ENCODE peak calls at places on chromosomes 7 and 10, in six cellular contexts. C, P, B, S, O and A are unnamed samples.

GRCh38 chr7:147915781-147916180 is 674.8 kb upstream of the C7orf33 start:
- DNase-seq in O (no peak), C (no peak), S (no peak), B (no peak), P (no peak), A (no peak)

GRCh38 chr7:142603870-142604448 is 145.3 kb upstream of the PRSS1 start:
- DNase-seq in O (peak), P (no peak), S (peak), C (peak), B (peak), A (peak)

GRCh38 chr7:13989138-13989943 is at the start of gene ETV1:
- DNase-seq in P (no peak), B (no peak), C (peak), S (peak), O (peak), A (peak)

GRCh38 chr10:84208023-84208422 is 13.7 kb downstream of the CDHR1 start:
- DNase-seq in S (no peak), O (no peak), P (no peak), B (no peak), C (no peak), A (no peak)

GRCh38 chr7:85673881-85674280 is 487.0 kb upstream of the SEMA3D start:
- DNase-seq in O (no peak), C (no peak), S (no peak), B (no peak), P (no peak), A (no peak)

GRCh38 chr10:15504101-15504840 is 133.2 kb upstream of the FAM171A1 start:
- DNase-seq in O (no peak), C (no peak), P (no peak), S (peak), B (no peak), A (no peak)

GRCh38 chr10:29618341-29619171 is 16.2 kb downstream of the SVIL start:
- DNase-seq in O (no peak), B (no peak), P (no peak), S (no peak), C (peak), A (peak)

GRCh38 chr7:90579181-90579688 is 16.9 kb upstream of the CDK14 start:
- DNase-seq in P (no peak), B (peak), O (peak), S (peak), C (no peak), A (no peak)

GRCh38 chr7:40162516-40162915 is 27.7 kb downstream of the SUGCT start:
- DNase-seq in O (no peak), P (no peak), B (no peak), C (no peak), S (no peak), A (no peak)

GRCh38 chr10:87558333-87558732 is 53.6 kb downstream of the MINPP1 start:
- DNase-seq in P (no peak), S (no peak), B (no peak), O (no peak), C (no peak), A (no peak)

GRCh38 chr10:17250736-17251135 is 22.7 kb downstream of the VIM start:
- DNase-seq in B (no peak), C (no peak), S (no peak), O (peak), P (no peak), A (no peak)
- TF ChIP-seq MYC in B (no peak), C (no peak), S (no peak), O (no peak), P (no peak), A (no peak)

DNA sequence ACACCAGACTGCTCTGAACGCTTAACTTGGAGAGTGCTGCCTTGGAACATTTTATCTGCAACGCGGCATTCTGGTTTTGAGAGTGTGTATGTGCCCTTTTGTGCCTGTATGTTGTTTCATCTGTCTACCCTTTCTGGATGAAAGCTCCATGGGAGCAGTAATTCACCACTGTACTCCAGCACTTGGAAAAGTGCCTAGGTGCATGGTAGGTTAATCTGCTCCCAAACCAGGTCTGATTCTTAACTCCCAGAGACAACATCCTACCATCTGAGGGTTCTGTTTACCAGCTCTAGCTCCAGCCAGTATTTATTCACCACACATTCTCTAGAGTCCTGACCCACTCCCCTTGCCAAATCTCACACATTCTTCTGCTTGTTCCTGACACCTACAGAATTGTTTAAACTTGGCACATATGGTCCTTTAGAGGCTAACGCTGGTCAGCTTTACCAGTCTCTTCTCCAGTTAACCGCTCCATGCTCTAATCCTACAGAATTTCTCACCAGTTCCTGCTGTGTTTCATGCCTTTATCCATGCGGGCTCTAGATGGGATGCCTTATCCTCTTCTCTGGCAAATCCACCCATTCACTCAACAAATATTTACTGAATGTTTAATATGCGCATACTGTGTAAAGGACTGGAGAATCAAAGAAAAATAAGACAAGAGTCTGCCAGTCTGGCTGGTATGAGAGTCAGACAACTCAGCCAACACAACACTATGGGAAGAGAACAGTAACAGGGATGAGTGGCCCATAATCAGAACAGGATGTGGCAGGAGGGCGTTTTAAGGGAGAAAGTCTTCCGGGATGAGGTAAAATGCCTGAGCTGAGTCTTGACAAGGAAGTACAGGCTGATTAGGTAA is 46.4 kb downstream of the MTPN start:
- DNase-seq in O (no peak), P (no peak), B (no peak), S (no peak), C (peak), A (no peak)
- TF ChIP-seq MYC in O (no peak), P (no peak), B (no peak), S (no peak), C (no peak), A (no peak)

DNA sequence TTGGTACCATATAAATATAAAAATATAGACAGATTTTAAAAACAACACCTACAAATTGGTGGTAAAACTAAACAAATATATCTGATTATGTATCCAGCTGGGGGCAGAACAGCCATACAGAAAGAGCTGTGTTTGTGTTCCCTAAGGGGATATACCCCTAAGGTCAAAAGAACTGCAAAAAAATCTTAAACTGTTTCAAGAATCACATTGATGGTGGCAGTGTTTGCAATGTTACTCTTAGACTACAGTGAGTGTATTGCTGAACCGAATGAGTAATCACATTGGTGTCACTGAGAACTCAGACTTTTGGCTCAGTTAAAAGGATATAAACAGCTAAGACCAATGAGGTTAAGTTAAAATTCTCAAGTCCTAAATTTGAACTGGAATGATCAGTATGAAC is 27.1 kb upstream of the PTPRN2 start:
- DNase-seq in O (no peak), S (no peak), P (no peak), C (no peak), B (no peak), A (no peak)
- TF ChIP-seq MYC in O (no peak), S (no peak), P (no peak), C (no peak), B (no peak), A (no peak)

DNA sequence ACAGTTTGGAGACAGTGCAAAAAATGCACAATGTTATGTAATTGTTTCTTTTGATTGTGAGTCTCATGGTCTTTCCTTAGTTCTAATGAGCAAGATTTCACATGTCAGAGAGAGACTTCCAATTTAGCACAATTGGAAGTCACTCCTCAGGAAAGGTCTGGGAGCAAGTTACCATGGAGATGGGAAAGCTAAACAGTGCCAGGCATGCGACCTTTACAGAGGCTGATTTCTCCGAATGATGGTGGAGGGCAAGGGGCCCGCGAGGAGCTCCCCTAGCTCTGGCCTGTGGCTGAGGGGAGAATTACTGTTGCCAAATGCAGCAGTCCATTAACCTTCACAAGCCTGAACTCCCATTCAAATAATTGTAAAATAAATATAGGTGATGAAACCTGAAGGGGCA is 59.3 kb downstream of the CDCA7L start:
- DNase-seq in C (no peak), S (no peak), P (no peak), O (no peak), B (no peak), A (no peak)
- TF ChIP-seq MYC in C (no peak), S (no peak), P (no peak), O (no peak), B (no peak), A (no peak)

GRCh38 chr7:53642361-53642760 is 606.9 kb downstream of the POM121L12 start:
- DNase-seq in C (no peak), B (no peak), O (no peak), S (no peak), P (no peak), A (no peak)

GRCh38 chr7:53638517-53638916 is 603.1 kb downstream of the POM121L12 start:
- DNase-seq in C (no peak), O (no peak), P (no peak), S (no peak), B (no peak), A (no peak)
- TF ChIP-seq MYC in C (no peak), O (no peak), P (no peak), S (no peak), B (no peak), A (no peak)

GRCh38 chr7:55075464-55075971 is 56.7 kb downstream of the EGFR start:
- DNase-seq in C (no peak), P (no peak), S (no peak), O (no peak), B (no peak), A (no peak)
- TF ChIP-seq MYC in C (no peak), P (no peak), S (no peak), O (no peak), B (no peak), A (no peak)

GRCh38 chr7:106346678-106347217 is 62.0 kb upstream of the NAMPT start:
- DNase-seq in B (peak), O (peak), C (peak), S (peak), P (peak), A (no peak)

GRCh38 chr7:106344861-106345260 is 60.1 kb upstream of the NAMPT start:
- DNase-seq in S (no peak), C (no peak), P (no peak), O (peak), B (peak), A (no peak)

GRCh38 chr7:106344206-106344605 is 59.4 kb upstream of the NAMPT start:
- DNase-seq in P (no peak), O (no peak), C (no peak), S (no peak), B (no peak), A (no peak)

GRCh38 chr7:106346167-106346677 is 61.4 kb upstream of the NAMPT start:
- DNase-seq in C (no peak), P (no peak), S (no peak), B (no peak), O (no peak), A (no peak)

DNA sequence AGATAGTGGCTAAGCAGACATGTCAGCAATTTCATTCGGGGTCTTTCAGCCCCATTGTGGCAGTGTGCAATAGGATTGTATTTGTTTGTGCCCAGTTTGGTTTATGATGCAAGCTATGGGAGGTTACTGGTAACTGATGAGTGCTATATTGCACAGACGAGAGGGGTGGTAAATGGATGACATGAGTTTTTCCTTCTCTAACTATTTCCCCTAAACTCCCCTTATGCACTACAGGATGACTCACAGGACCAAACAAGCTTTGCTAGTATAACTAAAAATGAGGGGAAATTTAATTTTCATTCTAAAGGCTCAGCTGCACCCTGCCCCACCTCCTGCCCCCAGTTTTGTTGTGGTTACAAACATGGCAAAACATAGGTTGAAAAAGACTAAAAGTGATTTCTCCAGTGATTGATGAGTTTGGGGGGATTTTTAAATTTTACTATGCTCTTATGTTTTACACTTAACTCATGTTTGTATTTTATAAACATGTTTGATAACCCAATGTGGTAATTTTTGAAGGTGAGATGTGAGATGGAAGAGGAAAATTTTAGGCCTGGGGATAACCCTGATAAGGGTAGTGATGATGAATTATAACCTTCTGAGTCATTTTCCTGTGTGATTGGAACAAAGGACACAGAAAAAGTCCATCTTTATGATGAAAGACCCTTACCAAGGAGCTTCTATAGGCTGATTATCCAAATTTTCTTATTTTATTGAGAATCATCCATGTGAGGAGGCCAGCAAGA is 60.8 kb upstream of the NAMPT start:
- DNase-seq in P (no peak), C (no peak), S (peak), O (peak), B (peak), A (no peak)
- TF ChIP-seq MYC in P (no peak), C (no peak), S (no peak), O (no peak), B (peak), A (no peak)

DNA sequence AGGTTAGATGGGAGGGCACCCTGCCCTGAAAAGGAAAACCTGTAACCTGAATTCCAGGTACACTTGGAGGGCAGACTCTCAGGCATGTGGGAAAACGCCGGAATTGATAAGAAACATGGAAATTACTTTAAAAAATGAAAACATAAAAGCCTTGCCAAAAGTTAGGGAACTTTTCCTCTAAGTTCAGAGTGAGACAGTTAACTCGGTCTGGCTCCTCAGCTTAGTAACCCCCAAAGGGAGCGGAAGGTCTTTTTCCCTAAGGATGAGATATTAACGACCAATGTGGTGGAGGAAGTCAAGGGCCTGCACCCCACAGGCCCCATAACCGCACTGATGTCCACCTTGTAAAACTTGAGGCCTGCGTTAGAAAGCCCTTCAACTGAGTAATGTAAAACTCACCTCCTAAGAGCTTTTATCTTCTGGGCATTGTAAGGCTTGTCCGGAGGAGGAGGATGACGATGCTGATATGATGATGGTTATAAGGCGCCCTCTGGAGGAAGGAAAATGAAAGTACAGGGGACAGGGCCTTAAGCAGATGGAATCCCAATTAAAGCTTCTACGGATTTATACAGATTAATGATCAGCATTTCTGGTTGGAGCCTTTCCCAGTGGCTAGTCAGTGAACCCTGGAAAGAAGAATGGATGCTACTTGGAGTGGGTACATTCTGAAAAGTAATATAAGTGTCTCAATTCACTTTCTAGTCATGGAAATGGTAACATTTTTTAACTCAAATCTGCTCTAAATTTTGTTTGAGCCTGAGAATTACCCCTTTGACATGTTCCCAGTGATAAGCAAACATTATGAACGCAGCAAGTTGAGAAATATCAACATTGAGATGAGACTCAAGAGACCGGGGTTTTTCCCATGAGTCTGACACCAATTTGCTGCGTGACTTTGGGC is 696 bp downstream of the COL1A2 start:
- DNase-seq in B (peak), O (peak), C (peak), P (peak), S (peak), A (peak)
- TF ChIP-seq MYC in B (no peak), O (no peak), C (no peak), P (no peak), S (no peak), A (no peak)